ENCODE peak calls at places on chromosomes 2 and 18, in five cellular contexts. H is body of pancreas; V is lower lobe of right lung; O is CD4-positive, alpha-beta T cell; R is right cardiac atrium. S is an unnamed sample. For H3K27me3, the result is how much of the 10 kb centered on the place peaks cover.

GRCh38 chr2:201857326-201857725 is 51.0 kb downstream of the CDK15 start:
- DNase-seq in H (no peak), V (no peak), O (no peak), R (no peak), S (no peak)

GRCh38 chr18:13500891-13501887 is 225.2 kb downstream of the FAM210A start:
- DNase-seq in H (peak), V (no peak), O (no peak), R (peak), S (peak)

GRCh38 chr2:67627456-67627855 is 230.3 kb downstream of the ETAA1 start:
- DNase-seq in H (no peak), V (no peak), O (no peak), R (no peak), S (no peak)

GRCh38 chr2:54606393-54606973 is 117.0 kb upstream of the EML6 start:
- DNase-seq in H (no peak), V (no peak), O (peak), R (peak), S (peak)

GRCh38 chr2:168490015-168490874 is 34.2 kb downstream of the CERS6 start:
- DNase-seq in H (peak), V (no peak), O (no peak), R (no peak), S (no peak)

GRCh38 chr2:233929352-233929843 is 12.2 kb downstream of the TRPM8 start:
- DNase-seq in H (no peak), V (no peak), O (no peak), R (no peak), S (no peak)

GRCh38 chr2:119466373-119466772 is 34.7 kb downstream of the TMEM37 start:
- DNase-seq in H (no peak), V (no peak), O (no peak), R (no peak), S (no peak)

GRCh38 chr2:20514596-20515269 is 67.9 kb downstream of the RHOB start:
- DNase-seq in H (no peak), V (no peak), O (no peak), R (peak), S (no peak)

GRCh38 chr2:217475791-217476190 is 527.0 kb downstream of the TNS1 start:
- DNase-seq in H (no peak), V (no peak), O (no peak), R (no peak), S (no peak)

GRCh38 chr2:173854840-173855239 is 110.3 kb downstream of the SP3 start:
- DNase-seq in H (no peak), V (no peak), O (no peak), R (peak), S (no peak)

GRCh38 chr2:109200616-109201464 is 71.8 kb downstream of the SH3RF3 start:
- DNase-seq in H (no peak), V (no peak), O (no peak), R (no peak), S (no peak)

GRCh38 chr2:141710589-141711239 is 420.1 kb downstream of the LRP1B start:
- DNase-seq in H (no peak), V (no peak), O (no peak), R (no peak), S (no peak)

GRCh38 chr18:811192-812122 is 585 bp downstream of the YES1 start:
- DNase-seq in H (peak), V (peak), O (no peak), R (peak), S (peak)

GRCh38 chr2:158782616-158783015 is 12.5 kb upstream of the DAPL1 start:
- DNase-seq in H (no peak), V (no peak), O (no peak), R (no peak), S (no peak)

DNA sequence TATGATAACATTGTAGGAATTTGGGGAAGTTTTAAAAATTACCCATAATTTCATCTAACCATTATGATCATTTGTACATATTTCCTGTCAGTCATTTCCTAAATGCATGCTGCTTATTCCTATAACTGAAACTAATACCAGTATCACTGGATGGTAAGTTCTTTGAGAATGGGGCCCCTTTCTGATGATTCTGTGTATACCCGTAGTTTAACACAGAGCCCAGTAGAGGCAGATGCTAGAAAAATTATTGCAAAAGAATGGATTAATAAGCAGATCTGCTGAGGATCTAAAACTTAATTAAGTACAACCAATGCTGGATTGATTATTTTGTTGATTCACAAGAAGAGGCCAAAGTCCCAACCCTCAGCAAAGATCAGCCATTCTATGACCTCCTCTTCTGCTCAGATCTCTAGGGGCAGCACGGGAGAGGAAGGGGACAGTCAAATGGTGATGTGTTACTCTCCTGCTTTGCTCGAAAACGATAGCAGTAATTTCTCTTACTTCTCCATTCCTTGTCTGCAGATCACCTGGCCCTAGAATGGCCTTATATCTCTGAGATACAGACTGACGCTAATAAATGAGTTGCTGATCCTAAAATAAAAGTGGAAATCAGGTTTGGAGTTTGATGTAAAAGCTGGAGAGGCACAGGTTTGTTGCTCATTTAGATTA is 69.5 kb upstream of the PELI1 start:
- DNase-seq in H (no peak), V (no peak), O (no peak), R (no peak), S (no peak)
- H3K27me3 ChIP-seq in H (under half), V (under half), O (under half), R (under half), S (under half)

GRCh38 chr2:222307138-222307756 is 8.4 kb upstream of the PAX3 start:
- DNase-seq in H (no peak), V (no peak), O (no peak), R (no peak), S (no peak)

GRCh38 chr2:222305510-222306392 is 7.0 kb upstream of the PAX3 start:
- DNase-seq in H (no peak), V (no peak), O (no peak), R (no peak), S (no peak)

GRCh38 chr2:222304737-222305509 is 6.1 kb upstream of the PAX3 start:
- DNase-seq in H (no peak), V (no peak), O (no peak), R (no peak), S (no peak)

GRCh38 chr2:222307978-222308479 is 9.2 kb upstream of the PAX3 start:
- DNase-seq in H (no peak), V (no peak), O (no peak), R (no peak), S (no peak)

DNA sequence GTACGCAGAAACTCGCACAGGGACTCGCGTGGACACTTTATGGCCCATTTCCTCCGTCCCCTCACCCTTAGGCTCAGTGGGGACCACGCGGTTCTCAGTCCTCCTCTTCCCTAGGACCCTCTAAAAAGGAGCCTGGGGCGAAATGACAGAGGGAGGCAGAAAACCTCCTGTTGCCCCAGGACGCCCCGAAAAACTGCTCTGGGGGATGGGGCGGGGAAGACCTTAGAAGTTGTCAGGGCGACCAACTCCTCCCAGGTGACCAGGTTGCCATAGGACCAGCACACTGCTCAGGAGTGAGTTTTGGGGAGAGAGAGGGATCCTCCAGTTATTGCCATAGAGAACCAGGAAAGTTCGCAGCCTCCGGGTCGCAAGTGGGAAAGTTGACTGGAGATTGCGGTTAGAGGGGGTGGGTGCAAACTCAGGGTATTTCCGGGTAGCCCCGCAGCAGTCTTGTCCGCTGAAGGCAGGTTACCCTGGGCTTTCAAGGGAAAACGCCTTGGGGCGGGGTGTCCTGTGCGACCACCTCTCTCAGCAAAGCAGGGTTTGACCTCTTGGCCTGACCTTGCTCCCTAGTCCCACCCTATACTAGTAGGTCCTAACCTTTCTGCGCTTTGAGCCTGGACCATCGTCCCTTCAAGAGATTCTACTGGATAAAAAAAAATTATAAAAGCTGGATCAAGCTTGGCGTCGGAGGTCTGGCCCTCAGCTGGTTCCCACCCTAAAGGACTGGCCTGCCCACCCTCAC is 7.8 kb upstream of the PAX3 start:
- DNase-seq in H (no peak), V (no peak), O (no peak), R (no peak), S (no peak)
- H3K27me3 ChIP-seq in H (under half), V (half or more), O (half or more), R (under half), S (half or more)

DNA sequence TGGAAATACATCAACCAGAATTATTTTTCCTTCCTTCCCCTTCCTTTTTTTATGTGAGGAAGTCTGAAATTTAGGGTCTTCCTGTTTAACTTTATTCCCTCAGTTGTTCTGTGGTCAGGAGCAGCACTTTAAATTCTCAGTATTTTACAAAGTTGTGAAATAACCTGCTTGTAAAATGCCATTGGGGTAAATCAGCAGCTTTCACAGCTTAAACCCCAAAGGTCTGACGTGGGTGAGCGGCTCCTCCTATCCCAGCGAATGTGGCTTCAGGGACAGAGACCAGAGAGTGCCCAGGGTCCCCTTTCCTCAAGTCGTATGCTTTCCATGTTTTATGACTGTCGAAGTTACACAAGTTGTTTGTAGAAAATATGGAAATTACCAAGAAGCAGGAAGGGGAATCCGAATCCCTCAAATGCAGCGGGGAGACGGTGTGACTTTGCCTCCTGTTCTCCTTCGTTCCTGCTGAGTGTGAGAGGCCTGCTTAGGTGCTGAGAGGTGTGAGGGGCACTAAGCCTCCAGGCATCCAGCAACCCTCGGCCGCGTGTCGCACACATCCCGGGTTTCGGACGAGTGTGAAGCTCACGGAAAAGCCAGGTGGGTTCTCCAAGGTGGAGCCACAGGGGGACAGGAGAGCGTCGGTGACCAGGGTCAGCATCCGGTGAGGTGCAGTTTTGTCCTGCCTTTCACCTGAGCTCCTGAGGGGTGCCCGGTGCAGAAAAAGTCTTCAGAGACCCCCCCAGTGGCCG is 10.8 kb upstream of the KCNG2 start:
- DNase-seq in H (no peak), V (peak), O (no peak), R (no peak), S (no peak)
- H3K27me3 ChIP-seq in H (under half), V (half or more), O (half or more), R (under half), S (half or more)

GRCh38 chr2:238994876-238995275 is 147.0 kb downstream of the TWIST2 start:
- DNase-seq in H (no peak), V (no peak), O (no peak), R (no peak), S (no peak)
- H3K27me3 ChIP-seq in H (under half), V (under half), O (under half), R (under half), S (under half)

DNA sequence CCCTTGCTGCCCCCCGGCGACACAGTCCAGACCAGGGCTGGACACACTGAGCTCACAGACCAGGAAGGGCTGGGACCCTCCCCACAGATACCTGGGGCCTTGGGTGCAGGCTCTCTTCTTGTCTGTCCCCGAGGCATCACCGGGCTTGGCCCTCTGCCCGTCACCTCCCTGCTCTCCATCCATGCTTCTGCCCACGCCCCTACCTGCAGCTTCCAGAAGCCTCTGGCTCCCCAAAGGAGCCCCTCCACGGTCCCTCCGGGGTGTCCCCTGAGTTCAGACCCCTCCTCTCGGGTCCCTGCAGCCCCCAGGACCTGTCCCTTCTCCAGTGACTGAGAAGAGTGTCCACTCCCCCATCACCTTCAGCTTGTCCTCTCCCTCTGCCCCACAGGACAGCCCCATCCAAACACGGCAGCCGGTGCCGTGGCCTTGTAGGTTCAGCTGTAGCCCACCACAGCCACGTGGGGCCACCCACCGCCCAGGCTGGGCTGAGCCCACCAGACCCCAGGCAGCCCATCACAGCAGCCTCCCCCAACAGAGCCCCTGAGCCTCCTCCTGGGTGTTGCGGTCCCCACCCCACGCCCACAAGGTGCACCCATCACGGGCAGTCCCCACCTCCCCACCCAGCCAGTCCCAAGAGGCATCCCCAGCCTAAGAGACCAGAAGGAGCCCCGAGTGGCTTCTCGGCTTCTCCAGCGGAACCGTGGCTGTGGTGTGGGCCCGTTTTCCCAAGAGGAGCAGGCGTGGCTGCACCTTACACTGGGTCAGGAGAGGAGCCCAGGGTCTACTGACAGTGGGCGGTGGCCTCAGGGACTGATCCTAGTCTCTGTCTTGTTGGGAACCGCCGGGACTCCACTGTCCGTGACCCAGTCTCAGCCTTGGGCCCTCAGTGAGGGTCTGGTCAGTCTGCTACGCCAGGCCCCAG is 53.1 kb downstream of the RAMP1 start:
- DNase-seq in H (no peak), V (no peak), O (no peak), R (no peak), S (no peak)
- H3K27me3 ChIP-seq in H (under half), V (under half), O (under half), R (under half), S (under half)

DNA sequence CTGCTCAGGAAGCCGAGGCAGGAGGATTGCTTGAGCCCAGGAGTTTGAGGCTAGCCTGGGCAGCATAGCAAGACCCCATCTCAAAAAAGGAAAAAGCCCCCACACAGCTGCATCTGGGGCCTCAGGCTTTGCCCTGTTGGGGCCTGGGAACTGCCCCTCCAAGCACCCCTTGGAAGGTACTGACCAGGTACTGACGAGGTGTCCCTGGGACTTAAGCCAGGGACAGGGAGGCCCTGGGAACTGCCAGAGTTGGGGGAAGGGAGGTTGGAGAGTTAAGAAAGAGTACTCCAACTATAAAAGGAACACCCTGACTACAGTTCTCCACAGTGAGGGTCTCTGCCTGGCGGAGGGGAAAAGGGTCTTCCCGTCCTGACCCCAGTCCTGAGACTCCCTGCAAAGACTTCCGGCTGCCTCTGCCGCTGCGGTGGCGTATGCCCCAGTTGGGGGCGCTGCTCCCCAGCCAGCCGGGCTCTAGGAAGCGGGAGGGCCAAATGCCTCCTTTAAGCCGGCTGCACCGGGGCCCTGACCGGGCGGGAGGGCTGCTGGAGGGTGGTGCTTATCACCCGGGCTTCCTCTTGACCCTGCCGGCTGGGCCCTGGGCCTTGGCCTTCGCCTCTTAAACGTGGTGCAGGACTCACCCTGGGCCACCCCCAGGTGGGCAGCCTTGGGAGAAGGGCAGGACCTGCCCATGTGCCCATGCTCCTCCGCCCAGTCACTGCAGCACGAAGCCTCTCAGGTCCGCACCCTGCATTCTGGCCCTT is 12.8 kb downstream of the SLC30A3 start:
- DNase-seq in H (peak), V (peak), O (peak), R (peak), S (peak)
- H3K27me3 ChIP-seq in H (under half), V (under half), O (under half), R (under half), S (under half)

DNA sequence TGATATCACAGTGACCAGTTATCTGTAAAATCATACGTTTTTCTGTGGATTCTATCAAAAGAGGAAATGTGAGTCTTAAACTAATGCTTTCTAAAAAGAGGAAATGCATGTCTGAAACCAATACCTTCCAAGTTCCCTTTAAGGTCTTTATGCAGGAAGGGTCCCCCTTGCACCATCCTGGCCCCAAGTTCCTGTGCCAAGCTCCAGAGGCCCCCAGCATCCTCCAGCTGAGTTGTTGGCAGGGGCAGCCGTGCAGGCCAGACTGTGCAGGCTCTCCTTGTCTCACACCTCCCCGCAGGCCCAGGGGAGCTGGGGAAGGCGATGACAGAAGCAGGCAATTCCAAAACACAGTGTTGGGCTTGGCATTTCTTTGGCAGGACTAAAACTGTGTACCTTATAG is 39.2 kb downstream of the DPYSL5 start:
- DNase-seq in H (no peak), V (peak), O (no peak), R (no peak), S (peak)
- H3K27me3 ChIP-seq in H (under half), V (under half), O (under half), R (under half), S (under half)

DNA sequence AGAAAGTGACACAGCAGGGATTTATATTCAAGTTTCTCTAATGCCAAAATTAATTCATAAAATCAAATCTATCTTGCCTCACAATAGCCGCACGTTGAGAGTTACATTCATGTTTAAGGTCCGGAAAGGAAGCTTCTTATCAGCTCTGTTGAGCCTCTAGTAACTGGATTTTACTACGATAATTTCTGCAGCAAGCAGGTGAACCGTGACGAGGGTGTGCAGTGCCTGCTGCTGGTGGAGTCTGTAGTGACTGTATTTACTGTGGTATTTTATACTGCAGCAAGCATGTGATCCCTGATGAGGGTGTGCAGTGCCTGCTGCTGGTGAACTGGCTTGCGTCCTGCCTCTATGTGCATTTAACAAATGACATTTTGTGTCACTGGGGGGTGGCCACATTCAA is 120.0 kb downstream of the SNTG2 start:
- DNase-seq in H (no peak), V (no peak), O (no peak), R (no peak), S (no peak)
- H3K27me3 ChIP-seq in H (under half), V (under half), O (under half), R (under half), S (under half)

S was measured in heart right ventricle.